ENCODE peak calls at places on chromosomes 13 and 19, in five cellular contexts. One of them, this sample, is unnamed.

GRCh38 chr13:35617420-35617819 is 140.9 kb upstream of the MAB21L1 start:
- DNase-seq in A549: no peak
- DNase-seq in IMR-90: no peak
- DNase-seq in H1: no peak
- DNase-seq in HepG2: no peak
- DNase-seq in this sample: no peak

GRCh38 chr19:21143846-21144245 is 2.0 kb downstream of the ZNF431 start:
- DNase-seq in IMR-90: no peak
- DNase-seq in H1: no peak
- DNase-seq in A549: no peak
- DNase-seq in HepG2: no peak
- DNase-seq in this sample: no peak

GRCh38 chr19:58560921-58561320 is 2.5 kb upstream of the UBE2M start:
- DNase-seq in IMR-90: no peak
- DNase-seq in H1: no peak
- DNase-seq in HepG2: no peak
- DNase-seq in A549: no peak
- DNase-seq in this sample: no peak

GRCh38 chr19:3175761-3176714 is 2.5 kb upstream of the S1PR4 start:
- DNase-seq in A549: peak
- DNase-seq in IMR-90: peak
- DNase-seq in H1: no peak
- DNase-seq in HepG2: no peak
- DNase-seq in this sample: no peak

GRCh38 chr19:1767464-1767933 is 14.2 kb downstream of the ONECUT3 start:
- DNase-seq in A549: no peak
- DNase-seq in H1: peak
- DNase-seq in HepG2: no peak
- DNase-seq in IMR-90: no peak
- DNase-seq in this sample: peak

GRCh38 chr13:79434578-79434977 is 28.5 kb upstream of the RBM26 start:
- DNase-seq in H1: no peak
- DNase-seq in A549: no peak
- DNase-seq in HepG2: no peak
- DNase-seq in IMR-90: peak
- DNase-seq in this sample: no peak

GRCh38 chr19:49338691-49339363 is 3.6 kb downstream of the CD37 start:
- DNase-seq in A549: peak
- DNase-seq in IMR-90: no peak
- DNase-seq in H1: peak
- DNase-seq in HepG2: no peak
- DNase-seq in this sample: peak

GRCh38 chr13:21138561-21138960 is 37.8 kb downstream of the SKA3 start:
- DNase-seq in A549: no peak
- DNase-seq in IMR-90: no peak
- DNase-seq in HepG2: no peak
- DNase-seq in H1: no peak
- DNase-seq in this sample: no peak

GRCh38 chr13:31686660-31687430 is 52.5 kb upstream of the RXFP2 start:
- DNase-seq in IMR-90: no peak
- DNase-seq in HepG2: no peak
- DNase-seq in A549: no peak
- DNase-seq in H1: no peak
- DNase-seq in this sample: no peak

GRCh38 chr13:100173203-100173602 is 84.3 kb downstream of the PCCA start:
- DNase-seq in H1: no peak
- DNase-seq in IMR-90: no peak
- DNase-seq in A549: no peak
- DNase-seq in HepG2: no peak
- DNase-seq in this sample: no peak

GRCh38 chr13:113758651-113759524 is at the start of gene TMEM255B:
- DNase-seq in H1: peak
- DNase-seq in IMR-90: peak
- DNase-seq in HepG2: no peak
- DNase-seq in A549: peak
- DNase-seq in this sample: peak

GRCh38 chr13:77530870-77531269 is 4.6 kb upstream of the SCEL start:
- DNase-seq in A549: no peak
- DNase-seq in H1: no peak
- DNase-seq in HepG2: no peak
- DNase-seq in IMR-90: no peak
- DNase-seq in this sample: no peak

GRCh38 chr13:99983401-99984133 is 2.0 kb downstream of the ZIC2 start:
- DNase-seq in IMR-90: no peak
- DNase-seq in H1: peak
- DNase-seq in HepG2: no peak
- DNase-seq in A549: no peak
- DNase-seq in this sample: no peak

GRCh38 chr19:53868892-53869804 is 1.5 kb downstream of the MYADM start:
- DNase-seq in IMR-90: peak
- DNase-seq in A549: peak
- DNase-seq in HepG2: peak
- DNase-seq in H1: peak
- DNase-seq in this sample: peak

GRCh38 chr13:41563501-41564001 is 106.2 kb downstream of the RGCC start:
- DNase-seq in HepG2: peak
- DNase-seq in IMR-90: peak
- DNase-seq in H1: no peak
- DNase-seq in A549: peak
- DNase-seq in this sample: no peak
- TF ChIP-seq MAFK in HepG2: peak
- TF ChIP-seq MAFK in IMR-90: peak
- TF ChIP-seq MAFK in H1: no peak
- TF ChIP-seq MAFK in A549: peak
- TF ChIP-seq MAFK in this sample: no peak

GRCh38 chr19:52336976-52337375 is 933 bp downstream of the ZNF610 start:
- DNase-seq in H1: no peak
- DNase-seq in A549: no peak
- DNase-seq in IMR-90: peak
- DNase-seq in HepG2: no peak
- DNase-seq in this sample: no peak
- TF ChIP-seq MAFK in H1: no peak
- TF ChIP-seq MAFK in A549: no peak
- TF ChIP-seq MAFK in IMR-90: no peak
- TF ChIP-seq MAFK in HepG2: no peak
- TF ChIP-seq MAFK in this sample: no peak

DNA sequence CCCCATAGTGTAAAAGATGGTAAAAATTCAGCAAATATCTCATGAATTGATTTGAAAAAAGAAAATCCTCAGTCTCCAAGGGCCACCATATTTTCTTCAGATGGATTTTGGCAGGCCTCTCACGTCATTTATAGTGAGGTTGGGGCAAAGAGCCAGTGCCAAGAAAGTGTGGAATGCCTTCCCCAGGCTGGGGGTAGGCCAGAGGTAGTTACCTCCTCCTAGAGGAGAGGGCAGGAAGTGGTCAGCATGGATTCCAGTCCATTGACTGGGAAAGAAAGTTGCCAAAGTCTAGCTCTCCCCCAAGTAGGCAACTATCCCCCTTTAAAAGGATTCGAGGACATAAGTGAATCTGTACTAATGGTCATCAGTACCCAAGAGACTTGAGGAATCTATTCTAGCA is 68.4 kb upstream of the KCTD4 start:
- DNase-seq in HepG2: no peak
- DNase-seq in H1: no peak
- DNase-seq in A549: no peak
- DNase-seq in IMR-90: peak
- DNase-seq in this sample: peak
- TF ChIP-seq MAFK in HepG2: no peak
- TF ChIP-seq MAFK in H1: no peak
- TF ChIP-seq MAFK in A549: no peak
- TF ChIP-seq MAFK in IMR-90: no peak
- TF ChIP-seq MAFK in this sample: no peak

GRCh38 chr13:51501592-51502205 is 48.9 kb upstream of the INTS6 start:
- DNase-seq in H1: no peak
- DNase-seq in IMR-90: peak
- DNase-seq in A549: no peak
- DNase-seq in HepG2: no peak
- DNase-seq in this sample: no peak
- TF ChIP-seq MAFK in H1: no peak
- TF ChIP-seq MAFK in IMR-90: no peak
- TF ChIP-seq MAFK in A549: no peak
- TF ChIP-seq MAFK in HepG2: no peak
- TF ChIP-seq MAFK in this sample: no peak

GRCh38 chr19:35544110-35544802 is 1.2 kb upstream of the TMEM147 start:
- DNase-seq in H1: no peak
- DNase-seq in A549: no peak
- DNase-seq in HepG2: no peak
- DNase-seq in IMR-90: no peak
- DNase-seq in this sample: no peak
- TF ChIP-seq MAFK in H1: no peak
- TF ChIP-seq MAFK in A549: no peak
- TF ChIP-seq MAFK in HepG2: no peak
- TF ChIP-seq MAFK in IMR-90: no peak
- TF ChIP-seq MAFK in this sample: no peak

DNA sequence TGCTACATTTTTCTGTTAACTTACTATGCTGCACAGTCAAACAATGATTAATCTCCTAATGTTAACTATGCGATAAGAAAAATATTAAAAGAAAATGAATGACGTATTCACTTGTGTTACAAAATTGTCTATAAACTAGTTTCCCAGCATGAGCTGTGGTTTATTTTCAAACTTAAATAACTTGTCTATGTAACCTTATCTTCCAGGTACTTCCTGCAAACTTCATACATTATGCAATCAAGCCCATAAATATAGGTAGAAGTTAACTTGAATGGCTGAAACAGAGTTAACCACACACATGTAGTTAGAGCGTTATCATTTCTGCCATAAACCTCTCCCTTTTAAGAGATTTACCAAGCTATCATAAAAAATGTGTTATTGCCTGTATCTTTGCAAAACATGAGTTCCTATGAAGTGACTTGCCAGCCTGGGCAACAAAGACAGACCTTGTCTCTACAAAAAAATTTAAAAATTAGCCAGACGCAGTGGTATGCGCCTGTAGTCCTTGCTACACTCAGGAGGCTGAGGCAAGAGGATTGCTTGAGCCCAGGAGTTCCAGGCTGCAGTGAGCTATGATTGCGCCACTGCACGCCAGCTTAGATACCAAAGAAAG is 17.7 kb upstream of the KLF5 start:
- DNase-seq in H1: no peak
- DNase-seq in A549: peak
- DNase-seq in IMR-90: no peak
- DNase-seq in HepG2: peak
- DNase-seq in this sample: no peak
- TF ChIP-seq MAFK in H1: no peak
- TF ChIP-seq MAFK in A549: no peak
- TF ChIP-seq MAFK in IMR-90: no peak
- TF ChIP-seq MAFK in HepG2: no peak
- TF ChIP-seq MAFK in this sample: no peak

DNA sequence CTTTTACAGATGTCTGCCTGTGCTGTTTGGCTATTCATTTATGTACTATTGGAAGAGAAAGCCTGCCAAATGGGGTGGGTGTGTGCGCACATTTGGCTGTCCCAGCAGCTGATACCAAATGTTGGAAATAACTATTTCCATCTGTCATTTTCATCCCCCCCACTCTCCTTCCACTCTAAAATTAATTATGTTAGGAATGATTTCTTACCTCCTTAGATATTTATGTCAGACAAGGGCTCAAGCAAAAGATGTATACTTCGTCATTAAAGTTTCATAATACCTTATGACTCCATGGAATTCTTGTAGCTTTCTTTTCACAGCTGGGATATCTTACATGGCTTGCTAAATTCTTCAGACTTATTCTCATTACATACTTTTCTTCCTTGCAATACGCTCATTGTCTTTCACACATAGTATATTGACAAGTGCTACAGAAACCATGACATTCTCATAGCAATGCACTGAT is 18.6 kb downstream of the ITM2B start:
- DNase-seq in HepG2: no peak
- DNase-seq in H1: no peak
- DNase-seq in A549: no peak
- DNase-seq in IMR-90: peak
- DNase-seq in this sample: no peak
- TF ChIP-seq MAFK in HepG2: no peak
- TF ChIP-seq MAFK in H1: no peak
- TF ChIP-seq MAFK in A549: no peak
- TF ChIP-seq MAFK in IMR-90: no peak
- TF ChIP-seq MAFK in this sample: no peak

DNA sequence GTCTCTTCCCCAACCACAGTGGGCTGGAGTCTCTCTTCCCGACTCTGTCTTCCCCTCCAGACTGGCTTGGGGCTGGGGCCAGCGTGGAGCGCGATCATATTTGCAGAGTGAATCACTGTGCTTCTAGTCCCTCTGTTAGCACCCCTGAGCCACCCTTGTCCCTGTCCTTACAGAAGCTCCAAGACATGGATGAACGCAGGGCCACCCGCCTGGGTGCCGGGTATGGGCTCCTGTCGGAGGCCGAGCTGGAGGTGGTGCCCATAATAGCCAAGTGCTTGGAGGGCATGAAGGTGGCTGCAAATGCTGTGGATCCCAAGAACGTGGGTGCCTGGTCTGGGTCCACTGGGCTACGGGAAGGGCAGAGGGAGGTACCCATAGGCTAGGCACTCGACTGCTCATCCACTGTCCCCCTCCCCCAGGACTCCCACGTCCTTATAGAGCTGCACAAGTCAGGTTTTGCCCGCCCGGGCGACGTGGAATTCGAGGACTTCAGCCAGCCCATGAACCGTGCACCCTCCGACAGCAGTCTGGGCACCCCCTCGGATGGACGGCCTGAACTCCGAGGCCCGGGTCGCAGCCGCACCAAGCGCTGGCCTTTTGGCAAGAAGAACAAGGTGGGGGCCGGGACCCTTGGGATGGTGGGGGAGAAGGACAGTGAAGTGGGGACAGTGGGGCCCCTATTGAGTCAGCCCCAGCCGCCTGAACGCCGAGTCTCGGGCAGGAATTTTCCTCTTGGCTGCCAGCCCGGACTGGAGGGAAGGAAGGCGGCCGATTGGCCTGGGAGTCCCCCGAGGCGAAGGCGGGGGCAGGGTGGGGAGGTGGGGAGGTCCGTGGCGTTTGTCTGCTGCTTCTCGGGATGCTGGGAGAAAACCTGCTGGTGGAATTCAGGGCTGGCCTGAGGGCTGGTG is 5.2 kb downstream of the TRIP10 start:
- DNase-seq in HepG2: no peak
- DNase-seq in A549: peak
- DNase-seq in H1: no peak
- DNase-seq in IMR-90: peak
- DNase-seq in this sample: no peak
- TF ChIP-seq MAFK in HepG2: no peak
- TF ChIP-seq MAFK in A549: no peak
- TF ChIP-seq MAFK in H1: no peak
- TF ChIP-seq MAFK in IMR-90: no peak
- TF ChIP-seq MAFK in this sample: no peak